ENCODE peak calls at places on chromosomes 13 and 19, in ten cellular contexts. L, T, A, D, I, X, B, J, O and Y are unnamed samples.

GRCh38 chr19:46704379-46705076 is 12.4 kb downstream of the PRKD2 start:
- DNase-seq in L (peak), T (peak), A (peak), D (peak), I (peak), X (peak), B (peak), J (peak), O (peak), Y (peak)

GRCh38 chr13:50679321-50679720 is 164.2 kb downstream of the DLEU7 start:
- DNase-seq in L (no peak), T (no peak), A (no peak), D (no peak), I (no peak), X (no peak), B (no peak), J (no peak), O (no peak), Y (no peak)

GRCh38 chr13:25468330-25469178 is 96.8 kb downstream of the ATP8A2 start:
- DNase-seq in L (peak), T (no peak), A (no peak), D (peak), I (no peak), X (peak), B (peak), J (no peak), O (peak), Y (peak)

GRCh38 chr13:100301418-100301817 is 212.5 kb downstream of the PCCA start:
- DNase-seq in L (no peak), T (peak), A (no peak), D (no peak), I (no peak), X (peak), B (peak), J (no peak), O (no peak), Y (no peak)

GRCh38 chr19:409515-410242 is 732 bp upstream of the C2CD4C start:
- DNase-seq in L (peak), T (no peak), A (peak), D (no peak), I (no peak), X (no peak), B (peak), J (no peak), O (no peak), Y (no peak)

GRCh38 chr19:11204943-11205349 is 7.6 kb upstream of the KANK2 start:
- DNase-seq in L (no peak), T (peak), A (peak), D (no peak), I (no peak), X (peak), B (no peak), J (no peak), O (no peak), Y (no peak)

GRCh38 chr13:34533941-34534340 is 408.1 kb upstream of the NBEA start:
- DNase-seq in L (no peak), T (no peak), A (no peak), D (no peak), I (no peak), X (no peak), B (no peak), J (no peak), O (no peak), Y (no peak)

GRCh38 chr13:28059214-28059613 is 41.2 kb downstream of the FLT3 start:
- DNase-seq in L (no peak), T (peak), A (no peak), D (peak), I (peak), X (peak), B (peak), J (peak), O (peak), Y (no peak)

GRCh38 chr13:20503088-20504083 is 22.3 kb downstream of the CRYL1 start:
- DNase-seq in L (no peak), T (no peak), A (no peak), D (no peak), I (no peak), X (peak), B (no peak), J (no peak), O (no peak), Y (no peak)

GRCh38 chr13:101728615-101729014 is 276.1 kb downstream of the ITGBL1 start:
- DNase-seq in L (no peak), T (no peak), A (no peak), D (no peak), I (no peak), X (no peak), B (no peak), J (no peak), O (no peak), Y (no peak)

GRCh38 chr13:97272526-97272925 is 50.4 kb downstream of the MBNL2 start:
- DNase-seq in L (no peak), T (no peak), A (no peak), D (no peak), I (no peak), X (no peak), B (no peak), J (no peak), O (no peak), Y (no peak)

GRCh38 chr19:29956855-29957254 is 14.8 kb downstream of the URI1 start:
- DNase-seq in L (no peak), T (no peak), A (no peak), D (no peak), I (no peak), X (no peak), B (no peak), J (no peak), O (no peak), Y (no peak)

GRCh38 chr19:16087940-16088339 is 11.6 kb downstream of the TPM4 start:
- DNase-seq in L (no peak), T (no peak), A (no peak), D (no peak), I (no peak), X (no peak), B (no peak), J (no peak), O (no peak), Y (no peak)

GRCh38 chr13:35255241-35255640 is 221.2 kb downstream of the MAB21L1 start:
- DNase-seq in L (no peak), T (no peak), A (no peak), D (no peak), I (no peak), X (no peak), B (no peak), J (no peak), O (no peak), Y (no peak)

GRCh38 chr19:14830702-14831101 is 4.3 kb downstream of the OR7A5 start:
- DNase-seq in L (no peak), T (no peak), A (no peak), D (no peak), I (no peak), X (peak), B (no peak), J (no peak), O (no peak), Y (no peak)

GRCh38 chr13:102779426-102780159 is 6.0 kb upstream of the TEX30 start:
- DNase-seq in L (no peak), T (no peak), A (no peak), D (no peak), I (no peak), X (no peak), B (no peak), J (no peak), O (no peak), Y (no peak)

GRCh38 chr19:5086725-5087439 is 118.0 kb downstream of the KDM4B start:
- DNase-seq in L (no peak), T (no peak), A (no peak), D (no peak), I (no peak), X (no peak), B (no peak), J (no peak), O (peak), Y (no peak)

GRCh38 chr13:47426126-47426849 is 529.4 kb upstream of the HTR2A start:
- DNase-seq in L (peak), T (peak), A (peak), D (no peak), I (no peak), X (no peak), B (no peak), J (peak), O (no peak), Y (no peak)

GRCh38 chr19:46919324-46919723 is 58.5 kb downstream of the ARHGAP35 start:
- DNase-seq in L (no peak), T (no peak), A (no peak), D (no peak), I (no peak), X (no peak), B (no peak), J (no peak), O (no peak), Y (no peak)

GRCh38 chr13:29520671-29521070 is 74.8 kb downstream of the SLC7A1 start:
- DNase-seq in L (no peak), T (no peak), A (peak), D (no peak), I (no peak), X (no peak), B (no peak), J (no peak), O (no peak), Y (no peak)

GRCh38 chr19:18157465-18158063 is 4.6 kb downstream of the PIK3R2 start:
- DNase-seq in L (no peak), T (no peak), A (no peak), D (no peak), I (no peak), X (peak), B (no peak), J (no peak), O (peak), Y (peak)

GRCh38 chr13:111384441-111385181 is 64.2 kb downstream of the TEX29 start:
- DNase-seq in L (no peak), T (no peak), A (peak), D (no peak), I (no peak), X (peak), B (no peak), J (no peak), O (peak), Y (no peak)

GRCh38 chr13:98475521-98475920 is 101.4 kb downstream of the STK24 start:
- DNase-seq in L (peak), T (no peak), A (no peak), D (peak), I (no peak), X (no peak), B (peak), J (no peak), O (peak), Y (no peak)
- H3K27ac ChIP-seq in L (peak), T (peak), A (peak), D (peak), I (no peak), X (peak), B (peak), J (peak), O (no peak), Y (no peak)

DNA sequence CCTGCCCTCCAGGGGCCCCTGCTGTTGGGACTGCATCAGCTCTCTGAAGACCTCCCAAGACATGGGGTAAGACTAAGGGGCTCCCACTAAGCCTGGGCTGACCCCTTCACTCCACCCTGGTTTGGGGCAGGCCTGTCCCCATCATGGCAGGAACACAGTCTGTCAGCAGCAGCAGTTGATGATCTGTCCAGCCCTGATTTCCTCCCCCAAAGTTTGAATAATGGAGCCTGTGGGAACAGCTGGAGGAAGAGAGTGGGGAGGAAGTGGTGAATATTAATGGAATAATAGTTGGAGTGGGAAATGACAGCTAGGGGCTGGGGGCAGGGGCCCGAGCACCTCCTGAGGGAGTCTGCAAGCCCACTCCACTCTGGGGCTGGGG is 1.3 kb upstream of the B3GNT8 start:
- DNase-seq in L (no peak), T (no peak), A (no peak), D (no peak), I (no peak), X (no peak), B (no peak), J (no peak), O (no peak), Y (no peak)
- H3K27ac ChIP-seq in L (peak), T (peak), A (peak), D (peak), I (peak), X (peak), B (peak), J (peak), O (no peak), Y (no peak)

GRCh38 chr13:42055500-42056085 is 7.1 kb downstream of the DGKH start:
- DNase-seq in L (no peak), T (no peak), A (no peak), D (no peak), I (no peak), X (no peak), B (no peak), J (no peak), O (no peak), Y (no peak)
- H3K27ac ChIP-seq in L (no peak), T (peak), A (peak), D (peak), I (no peak), X (no peak), B (no peak), J (no peak), O (no peak), Y (no peak)

DNA sequence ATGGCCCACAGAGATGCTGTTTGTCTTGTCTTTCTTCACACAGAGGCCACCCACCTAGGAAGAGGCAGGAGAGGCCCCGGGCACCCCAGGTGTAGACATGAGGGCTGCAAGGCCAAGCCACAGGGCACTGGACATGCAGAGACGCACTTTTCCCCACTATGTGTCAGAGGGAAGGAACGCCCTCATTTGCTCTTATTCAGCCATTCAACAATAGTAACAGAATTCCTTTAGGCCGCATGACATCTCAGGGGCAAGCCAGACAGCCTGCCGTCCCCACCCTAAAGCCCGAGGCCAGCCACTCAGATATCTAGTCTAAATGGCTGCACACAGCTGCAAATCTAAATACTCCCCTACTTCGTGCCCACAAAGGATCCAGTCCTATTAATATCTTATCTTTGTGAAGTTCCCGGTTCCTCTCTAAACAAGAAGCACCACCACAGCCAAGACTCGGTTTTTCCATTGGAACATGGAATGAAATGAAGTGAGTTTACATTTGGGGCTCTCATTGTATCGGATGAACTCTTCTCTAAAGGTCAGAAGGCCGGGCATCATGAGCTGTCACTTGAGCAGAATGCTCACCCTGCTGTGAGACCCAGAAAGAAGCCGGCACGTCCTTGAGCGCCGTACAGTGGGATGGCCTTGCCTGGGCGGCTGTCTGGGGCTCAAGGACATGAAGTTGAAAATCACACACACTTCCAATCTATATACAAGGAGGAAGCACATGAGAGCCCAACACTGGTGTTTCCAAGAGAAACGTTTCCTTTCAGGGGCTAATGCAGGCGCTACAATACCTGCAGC is 19.7 kb downstream of the COL4A1 start:
- DNase-seq in L (no peak), T (no peak), A (no peak), D (no peak), I (no peak), X (peak), B (peak), J (no peak), O (no peak), Y (no peak)
- H3K27ac ChIP-seq in L (peak), T (peak), A (peak), D (no peak), I (no peak), X (peak), B (peak), J (peak), O (no peak), Y (no peak)

GRCh38 chr19:56837892-56838679 is 2.4 kb downstream of the PEG3 start:
- DNase-seq in L (peak), T (peak), A (peak), D (no peak), I (no peak), X (peak), B (no peak), J (peak), O (no peak), Y (peak)
- H3K27ac ChIP-seq in L (peak), T (peak), A (peak), D (no peak), I (no peak), X (peak), B (no peak), J (peak), O (no peak), Y (peak)

GRCh38 chr13:85377783-85378182 is 421.4 kb downstream of the SLITRK6 start:
- DNase-seq in L (no peak), T (no peak), A (no peak), D (no peak), I (no peak), X (no peak), B (no peak), J (no peak), O (no peak), Y (no peak)
- H3K27ac ChIP-seq in L (no peak), T (no peak), A (no peak), D (no peak), I (no peak), X (no peak), B (no peak), J (no peak), O (no peak), Y (no peak)